ENCODE peak calls at places on chromosomes 12 and 14, in four cellular contexts. P is A172, Z is ovary, V is NCI-H345. U is an unnamed sample.

GRCh38 chr12:30694971-30695326 is 720 bp downstream of the IPO8 start:
- DNase-seq in P (peak), V (peak), Z (peak), U (peak)

GRCh38 chr14:64879635-64880381 is at the start of gene SPTB:
- DNase-seq in P (no peak), Z (no peak), V (peak), U (peak)

GRCh38 chr12:90098132-90098779 is 389.6 kb upstream of the ATP2B1 start:
- DNase-seq in P (no peak), V (no peak), Z (no peak), U (no peak)

GRCh38 chr14:101839236-101839635 is 77.7 kb downstream of the PPP2R5C start:
- DNase-seq in Z (no peak), V (no peak), P (no peak), U (peak)

GRCh38 chr14:54682578-54682977 is 115.7 kb downstream of the SAMD4A start:
- DNase-seq in V (no peak), Z (no peak), P (no peak), U (no peak)

GRCh38 chr14:49959822-49960408 is 67.0 kb downstream of the ARF6 start:
- DNase-seq in P (no peak), Z (no peak), V (peak), U (no peak)

GRCh38 chr14:105894978-105895881 is 368.8 kb downstream of the TMEM121 start:
- DNase-seq in Z (peak), P (no peak), V (no peak), U (no peak)

GRCh38 chr14:69261761-69262331 is 1.9 kb downstream of the GALNT16 start:
- DNase-seq in V (no peak), P (peak), Z (no peak), U (no peak)

GRCh38 chr12:130665753-130666152 is 50.3 kb downstream of the RIMBP2 start:
- DNase-seq in Z (no peak), V (no peak), P (no peak), U (no peak)

GRCh38 chr12:107129315-107129930 is 36.1 kb upstream of the CRY1 start:
- DNase-seq in P (no peak), Z (no peak), V (no peak), U (no peak)

GRCh38 chr14:52315355-52315718 is 1.2 kb downstream of the PTGER2 start:
- DNase-seq in Z (no peak), P (no peak), V (no peak), U (peak)

GRCh38 chr14:105943973-105944602 is 417.7 kb downstream of the TMEM121 start:
- DNase-seq in V (no peak), Z (no peak), P (no peak), U (no peak)

GRCh38 chr12:48988030-48988649 is 10.0 kb downstream of the WNT1 start:
- DNase-seq in Z (no peak), V (no peak), P (peak), U (peak)

GRCh38 chr12:52052471-52053186 is 1.4 kb downstream of the NR4A1 start:
- DNase-seq in V (peak), P (no peak), Z (peak), U (peak)

GRCh38 chr12:2262449-2262848 is 209.7 kb downstream of the CACNA1C start:
- DNase-seq in V (no peak), P (no peak), Z (no peak), U (no peak)

GRCh38 chr12:120797677-120798642 is 72.3 kb downstream of the ACADS start:
- DNase-seq in V (no peak), P (no peak), Z (no peak), U (no peak)

GRCh38 chr14:80636071-80636470 is 305.5 kb downstream of the CEP128 start:
- DNase-seq in Z (no peak), V (no peak), P (peak), U (no peak)

GRCh38 chr12:7113389-7113871 is 4.4 kb upstream of the C1RL start:
- DNase-seq in P (no peak), V (peak), Z (no peak), U (peak)

GRCh38 chr14:56057071-56057865 is 60.9 kb upstream of the PELI2 start:
- DNase-seq in Z (no peak), P (no peak), V (peak), U (no peak)

GRCh38 chr14:34665785-34666425 is 36.0 kb upstream of the SNX6 start:
- DNase-seq in V (no peak), Z (no peak), P (peak), U (peak)

GRCh38 chr14:81319314-81319713 is 80.8 kb downstream of the STON2 start:
- DNase-seq in P (no peak), Z (no peak), V (no peak), U (no peak)

GRCh38 chr12:57093412-57094193 is 4.7 kb downstream of the NAB2 start:
- DNase-seq in V (no peak), Z (peak), P (no peak), U (peak)

GRCh38 chr12:105754313-105754712 is 384.4 kb downstream of the NUAK1 start:
- DNase-seq in V (no peak), Z (no peak), P (no peak), U (no peak)